ENCODE peak calls at places on chromosome 2, in four cellular contexts. One of them, this sample, is unnamed.

GRCh38 chr2:225334524-225334923 is 65.0 kb upstream of the NYAP2 start:
- DNase-seq in IMR-90: no peak
- DNase-seq in neuronal stem cell: no peak
- DNase-seq in mesenchymal stem cell: no peak
- DNase-seq in this sample: no peak

GRCh38 chr2:119339562-119339923 is 27.1 kb downstream of the C2orf76 start:
- DNase-seq in IMR-90: no peak
- DNase-seq in neuronal stem cell: no peak
- DNase-seq in mesenchymal stem cell: no peak
- DNase-seq in this sample: no peak

GRCh38 chr2:10216677-10217498 is 85.8 kb upstream of the HPCAL1 start:
- DNase-seq in neuronal stem cell: no peak
- DNase-seq in mesenchymal stem cell: no peak
- DNase-seq in IMR-90: no peak
- DNase-seq in this sample: no peak

GRCh38 chr2:187994464-187995331 is 297.0 kb upstream of the GULP1 start:
- DNase-seq in neuronal stem cell: no peak
- DNase-seq in IMR-90: peak
- DNase-seq in mesenchymal stem cell: peak
- DNase-seq in this sample: peak

GRCh38 chr2:182241936-182242335 is 184.9 kb downstream of the PDE1A start:
- DNase-seq in IMR-90: peak
- DNase-seq in mesenchymal stem cell: no peak
- DNase-seq in neuronal stem cell: no peak
- DNase-seq in this sample: no peak

GRCh38 chr2:25071962-25072361 is 30.1 kb downstream of the EFR3B start:
- DNase-seq in neuronal stem cell: no peak
- DNase-seq in mesenchymal stem cell: no peak
- DNase-seq in IMR-90: no peak
- DNase-seq in this sample: no peak

GRCh38 chr2:172288603-172289002 is 138.8 kb upstream of the ITGA6 start:
- DNase-seq in neuronal stem cell: no peak
- DNase-seq in IMR-90: peak
- DNase-seq in mesenchymal stem cell: no peak
- DNase-seq in this sample: no peak

GRCh38 chr2:25044990-25045389 is 3.1 kb downstream of the EFR3B start:
- DNase-seq in IMR-90: no peak
- DNase-seq in neuronal stem cell: no peak
- DNase-seq in mesenchymal stem cell: no peak
- DNase-seq in this sample: no peak

GRCh38 chr2:108184421-108184820 is 55.3 kb upstream of the SULT1C3 start:
- DNase-seq in mesenchymal stem cell: peak
- DNase-seq in neuronal stem cell: no peak
- DNase-seq in IMR-90: peak
- DNase-seq in this sample: peak

GRCh38 chr2:189152476-189152875 is 27.1 kb downstream of the COL5A2 start:
- DNase-seq in mesenchymal stem cell: no peak
- DNase-seq in IMR-90: no peak
- DNase-seq in neuronal stem cell: no peak
- DNase-seq in this sample: no peak

GRCh38 chr2:113213061-113213930 is 39.5 kb downstream of the PSD4 start:
- DNase-seq in mesenchymal stem cell: no peak
- DNase-seq in neuronal stem cell: no peak
- DNase-seq in IMR-90: no peak
- DNase-seq in this sample: no peak

GRCh38 chr2:70085711-70086277 is 1.5 kb upstream of the PCBP1 start:
- DNase-seq in IMR-90: no peak
- DNase-seq in neuronal stem cell: no peak
- DNase-seq in mesenchymal stem cell: no peak
- DNase-seq in this sample: no peak

GRCh38 chr2:70561893-70562292 is 8.3 kb upstream of the TGFA start:
- DNase-seq in neuronal stem cell: no peak
- DNase-seq in mesenchymal stem cell: no peak
- DNase-seq in IMR-90: no peak
- DNase-seq in this sample: no peak

GRCh38 chr2:208406474-208407451 is at the start of gene PTH2R:
- DNase-seq in IMR-90: no peak
- DNase-seq in mesenchymal stem cell: no peak
- DNase-seq in neuronal stem cell: peak
- DNase-seq in this sample: peak

GRCh38 chr2:121664086-121664485 is 14.8 kb upstream of the CLASP1 start:
- DNase-seq in IMR-90: no peak
- DNase-seq in mesenchymal stem cell: no peak
- DNase-seq in neuronal stem cell: no peak
- DNase-seq in this sample: no peak

GRCh38 chr2:142944264-142944663 is 66.8 kb downstream of the KYNU start:
- DNase-seq in neuronal stem cell: no peak
- DNase-seq in IMR-90: peak
- DNase-seq in mesenchymal stem cell: peak
- DNase-seq in this sample: peak

GRCh38 chr2:44939074-44940052 is 2.1 kb upstream of the SIX3 start:
- DNase-seq in neuronal stem cell: no peak
- DNase-seq in mesenchymal stem cell: no peak
- DNase-seq in IMR-90: no peak
- DNase-seq in this sample: no peak

GRCh38 chr2:198309673-198310280 is 505.4 kb downstream of the PLCL1 start:
- DNase-seq in IMR-90: peak
- DNase-seq in mesenchymal stem cell: peak
- DNase-seq in neuronal stem cell: peak
- DNase-seq in this sample: peak

GRCh38 chr2:129905664-129906081 is 73.8 kb upstream of the RAB6C start:
- DNase-seq in neuronal stem cell: no peak
- DNase-seq in mesenchymal stem cell: no peak
- DNase-seq in IMR-90: no peak
- DNase-seq in this sample: no peak

GRCh38 chr2:184006998-184007397 is 591.3 kb upstream of the ZNF804A start:
- DNase-seq in neuronal stem cell: no peak
- DNase-seq in mesenchymal stem cell: no peak
- DNase-seq in IMR-90: no peak
- DNase-seq in this sample: no peak

GRCh38 chr2:86038291-86039081 is 67.2 kb downstream of the POLR1A start:
- DNase-seq in mesenchymal stem cell: peak
- DNase-seq in IMR-90: no peak
- DNase-seq in neuronal stem cell: no peak
- DNase-seq in this sample: peak

GRCh38 chr2:85560812-85561279 is 447 bp downstream of the GGCX start:
- DNase-seq in IMR-90: no peak
- DNase-seq in neuronal stem cell: no peak
- DNase-seq in mesenchymal stem cell: no peak
- DNase-seq in this sample: no peak

DNA sequence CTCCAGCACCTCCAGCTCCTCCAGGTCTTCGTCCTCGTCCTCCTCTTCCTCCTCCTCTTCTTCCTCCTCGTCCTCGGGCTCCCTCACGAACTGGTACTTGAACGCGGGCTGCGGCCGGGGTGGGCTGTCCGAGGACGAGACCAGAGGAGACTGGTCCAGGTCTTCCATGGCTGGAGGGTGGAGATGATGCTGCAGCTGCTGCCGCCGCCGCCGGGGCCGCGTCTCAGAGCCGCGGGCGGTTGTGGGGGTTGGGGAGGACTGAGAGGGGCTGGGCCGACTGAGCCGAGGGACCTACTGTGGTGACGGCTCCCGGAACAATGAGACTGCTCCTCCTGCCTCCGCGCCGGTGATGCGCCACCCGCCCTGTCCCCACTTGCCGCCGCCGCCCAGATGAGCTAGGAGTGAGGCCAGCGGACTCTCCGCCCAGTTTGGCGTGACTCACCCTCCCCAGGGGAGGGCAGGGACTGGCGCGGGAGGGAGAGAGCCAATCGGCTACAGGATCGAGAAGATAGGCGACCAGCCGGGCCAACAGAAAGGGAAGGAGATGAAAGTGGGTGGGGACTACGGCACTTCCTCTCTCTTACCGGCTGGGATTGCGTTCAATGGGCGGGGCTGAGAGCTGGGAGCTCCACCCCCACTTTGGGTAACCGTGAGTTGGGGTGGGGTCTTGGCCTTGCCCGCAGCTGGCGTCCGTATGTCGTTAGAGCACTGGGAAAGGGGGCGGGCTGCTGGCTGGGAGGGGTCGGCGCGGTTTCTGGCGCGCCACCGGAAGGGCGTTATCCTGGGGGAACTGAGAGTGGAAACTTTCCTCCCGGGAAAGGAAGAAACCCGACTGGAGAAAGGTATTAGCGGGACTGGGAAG is at the start of gene RTN4:
- DNase-seq in neuronal stem cell: peak
- DNase-seq in mesenchymal stem cell: peak
- DNase-seq in IMR-90: peak
- DNase-seq in this sample: peak
- H3K4ac ChIP-seq in neuronal stem cell: peak
- H3K4ac ChIP-seq in mesenchymal stem cell: peak
- H3K4ac ChIP-seq in IMR-90: peak
- H3K4ac ChIP-seq in this sample: peak

GRCh38 chr2:222653280-222653679 is 2.6 kb downstream of the FARSB start:
- DNase-seq in neuronal stem cell: no peak
- DNase-seq in mesenchymal stem cell: no peak
- DNase-seq in IMR-90: no peak
- DNase-seq in this sample: no peak

GRCh38 chr2:222655748-222656543 is at the start of gene FARSB:
- DNase-seq in neuronal stem cell: peak
- DNase-seq in IMR-90: peak
- DNase-seq in mesenchymal stem cell: peak
- DNase-seq in this sample: peak

GRCh38 chr2:222655406-222655747 is 515 bp downstream of the FARSB start:
- DNase-seq in neuronal stem cell: no peak
- DNase-seq in mesenchymal stem cell: peak
- DNase-seq in IMR-90: peak
- DNase-seq in this sample: no peak

GRCh38 chr2:222652856-222653255 is 3.0 kb downstream of the FARSB start:
- DNase-seq in mesenchymal stem cell: no peak
- DNase-seq in neuronal stem cell: no peak
- DNase-seq in IMR-90: no peak
- DNase-seq in this sample: no peak

DNA sequence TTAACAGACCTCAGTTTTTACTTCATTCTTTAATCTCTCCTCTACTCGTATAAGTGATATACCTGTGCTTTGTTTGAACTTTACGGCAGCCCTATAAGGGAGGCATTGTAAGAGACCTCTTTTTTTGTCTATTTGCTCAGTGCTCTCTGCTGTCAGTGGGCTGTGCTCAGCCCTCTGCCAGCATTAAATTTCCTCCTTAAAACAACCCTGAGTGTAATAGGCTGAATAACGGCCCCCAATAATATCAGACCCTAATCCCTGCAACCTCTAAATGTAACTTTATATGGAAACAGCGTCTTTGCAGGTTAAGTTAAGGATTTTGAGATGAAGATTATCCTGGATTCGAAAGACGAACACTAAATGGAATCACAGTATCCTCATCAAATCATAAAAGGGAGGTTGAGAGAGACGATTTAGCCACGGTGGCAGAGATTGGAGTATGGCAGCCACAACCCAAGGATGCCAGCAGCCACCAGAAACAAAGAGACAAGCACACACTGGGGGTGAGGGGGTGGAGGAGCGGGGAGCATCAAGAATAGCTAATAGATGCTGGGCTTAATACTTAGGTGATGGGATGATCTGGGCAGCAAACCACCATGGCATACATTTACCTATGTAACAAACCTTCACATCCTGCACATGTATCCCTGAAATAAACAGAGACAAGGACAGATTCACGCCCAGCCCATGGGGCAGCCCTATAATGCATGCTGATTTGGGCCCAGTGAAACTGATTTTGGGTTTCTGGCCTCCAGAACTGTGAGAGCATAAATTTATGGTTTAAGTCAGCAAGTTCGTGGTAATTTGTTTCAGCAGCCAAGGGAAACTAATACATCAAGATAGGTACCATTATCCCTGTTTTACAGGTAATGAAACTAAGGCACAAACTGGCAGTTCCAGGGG is 903 bp upstream of the FARSB start:
- DNase-seq in IMR-90: no peak
- DNase-seq in neuronal stem cell: no peak
- DNase-seq in mesenchymal stem cell: no peak
- DNase-seq in this sample: peak
- H3K4ac ChIP-seq in IMR-90: peak
- H3K4ac ChIP-seq in neuronal stem cell: no peak
- H3K4ac ChIP-seq in mesenchymal stem cell: no peak
- H3K4ac ChIP-seq in this sample: no peak

GRCh38 chr2:237968048-237968862 is 1.4 kb downstream of the UBE2F start:
- DNase-seq in neuronal stem cell: no peak
- DNase-seq in mesenchymal stem cell: peak
- DNase-seq in IMR-90: peak
- DNase-seq in this sample: peak

GRCh38 chr2:237966250-237966564 is 607 bp upstream of the UBE2F start:
- DNase-seq in neuronal stem cell: no peak
- DNase-seq in mesenchymal stem cell: no peak
- DNase-seq in IMR-90: no peak
- DNase-seq in this sample: no peak

GRCh38 chr2:237966565-237967462 is at the start of gene UBE2F:
- DNase-seq in neuronal stem cell: peak
- DNase-seq in mesenchymal stem cell: peak
- DNase-seq in IMR-90: peak
- DNase-seq in this sample: peak

GRCh38 chr2:237964578-237965404 is 2.0 kb upstream of the UBE2F start:
- DNase-seq in IMR-90: peak
- DNase-seq in neuronal stem cell: no peak
- DNase-seq in mesenchymal stem cell: no peak
- DNase-seq in this sample: peak

GRCh38 chr2:237967463-237967871 is 653 bp downstream of the UBE2F start:
- DNase-seq in IMR-90: no peak
- DNase-seq in neuronal stem cell: no peak
- DNase-seq in mesenchymal stem cell: peak
- DNase-seq in this sample: peak
- H3K4ac ChIP-seq in IMR-90: peak
- H3K4ac ChIP-seq in neuronal stem cell: no peak
- H3K4ac ChIP-seq in mesenchymal stem cell: peak
- H3K4ac ChIP-seq in this sample: peak

GRCh38 chr2:222074674-222075073 is 224.1 kb downstream of the PAX3 start:
- DNase-seq in IMR-90: no peak
- DNase-seq in neuronal stem cell: no peak
- DNase-seq in mesenchymal stem cell: no peak
- DNase-seq in this sample: no peak

GRCh38 chr2:222082201-222082600 is 216.6 kb downstream of the PAX3 start:
- DNase-seq in neuronal stem cell: no peak
- DNase-seq in IMR-90: no peak
- DNase-seq in mesenchymal stem cell: no peak
- DNase-seq in this sample: no peak

DNA sequence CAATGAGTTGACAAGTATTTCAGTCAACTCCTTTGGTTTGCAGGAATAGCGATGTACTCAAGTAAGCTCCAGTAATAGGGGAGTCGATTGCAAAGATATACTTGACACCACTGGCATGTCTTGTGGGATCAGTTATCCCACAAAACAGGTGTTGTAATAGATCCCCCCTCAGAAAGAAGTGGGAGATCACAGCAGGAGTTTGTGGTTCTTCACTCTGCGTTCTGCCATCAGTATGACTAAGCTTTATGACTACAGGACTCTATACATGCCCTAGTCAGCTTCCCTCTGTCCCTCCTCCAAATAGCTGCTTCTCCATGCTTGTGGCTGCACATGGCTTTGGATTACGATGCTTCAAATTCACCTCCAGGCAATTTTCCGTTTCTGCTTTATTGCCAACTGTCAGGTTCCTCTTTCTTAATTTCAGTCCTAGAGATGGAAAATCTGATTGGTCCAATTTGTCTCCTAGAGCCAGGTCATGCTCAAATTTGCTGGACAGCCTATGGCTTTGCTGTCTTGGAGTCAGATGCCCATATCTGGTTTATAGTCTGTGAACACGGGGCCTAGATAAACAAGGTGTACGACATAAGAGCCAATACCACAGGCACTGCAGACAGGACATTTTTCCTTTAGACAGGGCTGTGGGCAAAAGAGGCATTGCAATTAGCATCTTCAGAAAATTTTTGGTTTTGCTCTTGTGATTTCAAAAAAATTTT is 221.7 kb downstream of the PAX3 start:
- DNase-seq in IMR-90: no peak
- DNase-seq in neuronal stem cell: no peak
- DNase-seq in mesenchymal stem cell: no peak
- DNase-seq in this sample: peak
- H3K4ac ChIP-seq in IMR-90: no peak
- H3K4ac ChIP-seq in neuronal stem cell: no peak
- H3K4ac ChIP-seq in mesenchymal stem cell: no peak
- H3K4ac ChIP-seq in this sample: no peak